ENCODE peak calls at places on chromosomes 12 and 14, in five cellular contexts. S is lower leg skin; Y is stimulated activated CD4-positive, alpha-beta T cell treated with anti-CD3 and anti-CD28 coated beads, Interleukin-2, amount 100 ng/mL, for 24 hours; O is NCI-H748 treated with DMSO at 0.1 percent for 48 hours; F is activated T-helper 1 cell treated with Interleukin-2 at 50 U/mL for 16 hours. H is an unnamed sample.

GRCh38 chr12:52812749-52813148 is 1.2 kb downstream of the KRT4 start:
- DNase-seq in Y (no peak), O (no peak), S (no peak), F (no peak), H (no peak)

GRCh38 chr14:69040343-69040742 is 61.2 kb upstream of the ACTN1 start:
- DNase-seq in Y (no peak), S (no peak), O (no peak), F (no peak), H (no peak)

GRCh38 chr14:50407089-50407813 is 10.6 kb upstream of the CDKL1 start:
- DNase-seq in O (no peak), Y (no peak), F (no peak), S (no peak), H (no peak)

GRCh38 chr12:50185496-50185895 is 18.3 kb upstream of the CERS5 start:
- DNase-seq in O (no peak), F (no peak), S (no peak), Y (no peak), H (no peak)

GRCh38 chr12:69101505-69101904 is 137.9 kb upstream of the CPSF6 start:
- DNase-seq in O (no peak), Y (no peak), F (no peak), S (no peak), H (no peak)

GRCh38 chr12:48191096-48191495 is 7.7 kb downstream of the CCDC184 start:
- DNase-seq in F (no peak), O (no peak), S (no peak), Y (no peak), H (no peak)

GRCh38 chr12:1796515-1797010 is 23.8 kb upstream of the LRTM2 start:
- DNase-seq in Y (peak; percentile 63), F (no peak), S (no peak), O (no peak), H (peak; percentile 44)

GRCh38 chr14:99872786-99873440 is 79.7 kb downstream of the EML1 start:
- DNase-seq in F (no peak), S (no peak), Y (no peak), O (peak; percentile 16), H (no peak)

GRCh38 chr12:56221233-56221756 is 427 bp downstream of the RNF41 start:
- DNase-seq in S (no peak), O (no peak), F (no peak), Y (no peak), H (peak; percentile 70)

GRCh38 chr14:93033983-93034670 is 81.6 kb downstream of the ITPK1 start:
- DNase-seq in Y (peak; percentile 32), F (peak; percentile 9), O (no peak), S (no peak), H (no peak)

GRCh38 chr14:100611811-100612480 is 24.7 kb upstream of the BEGAIN start:
- DNase-seq in O (no peak), Y (no peak), S (no peak), F (no peak), H (no peak)

GRCh38 chr12:121773011-121773777 is 20.3 kb downstream of the RHOF start:
- DNase-seq in F (peak; percentile 68), S (no peak), Y (peak; percentile 85), O (peak; percentile 15), H (peak; percentile 59)

GRCh38 chr14:51236314-51236713 is 3.7 kb upstream of the TMX1 start:
- DNase-seq in F (no peak), S (no peak), Y (no peak), O (no peak), H (no peak)